ENCODE peak calls at places on chromosomes 5 and 9, in nine cellular contexts. W is IMR-90, J is adrenal gland, T is gastrocnemius medialis, O is PC-3, Y is neural progenitor cell, G is psoas muscle, K is fibroblast of pulmonary artery, F is AG04450. Z is an unnamed sample.

GRCh38 chr9:96075111-96075510 is 199.6 kb downstream of the ERCC6L2 start:
- DNase-seq in Y (no peak), G (no peak), K (no peak), O (peak), W (no peak), F (no peak), J (no peak), T (no peak), Z (no peak)

GRCh38 chr9:73050062-73050814 is 97.4 kb upstream of the ALDH1A1 start:
- DNase-seq in W (peak), O (no peak), F (no peak), G (no peak), J (no peak), Y (no peak), K (peak), T (no peak), Z (peak)

GRCh38 chr5:147935032-147935431 is 28.7 kb upstream of the C5orf46 start:
- DNase-seq in F (no peak), J (no peak), W (peak), G (no peak), T (no peak), Y (peak), O (peak), K (peak), Z (peak)

GRCh38 chr5:122971333-122971732 is 65.2 kb downstream of the PPIC start:
- DNase-seq in G (no peak), K (no peak), O (no peak), F (no peak), T (no peak), W (no peak), Y (no peak), J (no peak), Z (no peak)

GRCh38 chr9:70679845-70680244 is 265.4 kb upstream of the KLF9 start:
- DNase-seq in W (peak), F (no peak), G (no peak), J (no peak), K (peak), O (no peak), T (no peak), Y (no peak), Z (no peak)

GRCh38 chr5:149018909-149019443 is 43.9 kb downstream of the SH3TC2 start:
- DNase-seq in F (no peak), G (no peak), O (no peak), T (no peak), W (peak), K (peak), J (no peak), Y (no peak), Z (peak)

GRCh38 chr9:37293664-37294524 is 128.6 kb upstream of the GRHPR start:
- DNase-seq in F (no peak), J (no peak), Y (peak), K (peak), G (no peak), T (no peak), W (peak), O (no peak), Z (no peak)

GRCh38 chr5:151202381-151203139 is 21.3 kb downstream of the CCDC69 start:
- DNase-seq in F (no peak), O (peak), K (peak), Y (no peak), J (no peak), W (peak), T (no peak), G (no peak), Z (peak)

GRCh38 chr5:68406767-68407232 is 191.2 kb downstream of the PIK3R1 start:
- DNase-seq in J (no peak), G (no peak), T (no peak), K (no peak), O (peak), W (no peak), Y (no peak), F (no peak), Z (no peak)

GRCh38 chr9:18297532-18297872 is 176.5 kb upstream of the ADAMTSL1 start:
- DNase-seq in F (no peak), G (no peak), Y (peak), O (peak), J (no peak), W (no peak), T (no peak), K (no peak), Z (no peak)

GRCh38 chr5:141973871-141974595 is 5.1 kb downstream of the RNF14 start:
- DNase-seq in F (peak), W (peak), G (no peak), J (no peak), T (no peak), K (peak), Y (no peak), O (peak), Z (peak)

GRCh38 chr9:71984388-71985069 is 73.1 kb downstream of the C9orf85 start:
- DNase-seq in F (peak), G (peak), W (peak), K (peak), T (peak), O (peak), Y (no peak), J (no peak), Z (peak)

GRCh38 chr5:139481580-139482049 is 943 bp downstream of the STING1 start:
- DNase-seq in G (peak), F (no peak), T (no peak), K (peak), W (peak), Y (no peak), O (no peak), J (peak), Z (no peak)

GRCh38 chr5:133203317-133204305 is 151.8 kb downstream of the HSPA4 start:
- DNase-seq in J (no peak), K (no peak), O (no peak), F (no peak), Y (no peak), G (no peak), W (no peak), T (peak), Z (no peak)

GRCh38 chr9:91744114-91744513 is 205.9 kb downstream of the ROR2 start:
- DNase-seq in G (no peak), W (no peak), J (no peak), F (no peak), K (no peak), O (no peak), T (no peak), Y (no peak), Z (no peak)

GRCh38 chr9:91736311-91736710 is 213.7 kb downstream of the ROR2 start:
- DNase-seq in T (no peak), O (no peak), W (no peak), J (no peak), K (no peak), Y (no peak), G (no peak), F (no peak), Z (no peak)

GRCh38 chr9:91736898-91737601 is 213.0 kb downstream of the ROR2 start:
- DNase-seq in J (no peak), T (no peak), O (no peak), W (no peak), G (no peak), K (no peak), Y (no peak), F (no peak), Z (no peak)

GRCh38 chr9:91741529-91741928 is 208.5 kb downstream of the ROR2 start:
- DNase-seq in W (peak), K (peak), Y (no peak), O (peak), T (no peak), F (peak), J (peak), G (no peak), Z (peak)

GRCh38 chr9:91740713-91741112 is 209.3 kb downstream of the ROR2 start:
- DNase-seq in Y (no peak), W (peak), K (peak), G (no peak), F (peak), T (no peak), J (no peak), O (peak), Z (peak)
- TF ChIP-seq CTCF in Y (peak), W (peak), K (peak), G (no peak), F (peak), T (no peak), J (no peak), O (no peak), Z (peak)

GRCh38 chr9:76904661-76905457 is 1.1 kb downstream of the PRUNE2 start:
- DNase-seq in F (no peak), Y (no peak), G (no peak), O (no peak), W (no peak), T (no peak), J (no peak), K (no peak), Z (no peak)
- H3K4me3 ChIP-seq in F (no peak), Y (peak), G (peak), O (no peak), W (peak), T (peak), J (no peak), K (peak), Z (peak)

GRCh38 chr9:89911721-89912604 is 307.2 kb downstream of the GADD45G start:
- DNase-seq in W (peak), O (no peak), T (no peak), Y (no peak), K (no peak), J (no peak), G (no peak), F (no peak), Z (peak)
- TF ChIP-seq CTCF in W (no peak), O (no peak), T (no peak), Y (no peak), K (no peak), J (no peak), G (no peak), F (no peak), Z (no peak)

GRCh38 chr9:114397219-114397847 is 9.6 kb upstream of the AKNA start:
- DNase-seq in F (no peak), Y (no peak), W (no peak), J (no peak), K (no peak), T (no peak), O (no peak), G (no peak), Z (no peak)

GRCh38 chr9:114395768-114396167 is 8.0 kb upstream of the AKNA start:
- DNase-seq in T (no peak), J (no peak), W (no peak), F (no peak), G (no peak), O (no peak), K (no peak), Y (no peak), Z (no peak)

GRCh38 chr9:114396558-114397218 is 8.9 kb upstream of the AKNA start:
- DNase-seq in W (peak), T (no peak), J (no peak), F (peak), O (no peak), K (peak), Y (peak), G (no peak), Z (peak)

GRCh38 chr9:114394523-114395193 is 6.9 kb upstream of the AKNA start:
- DNase-seq in J (no peak), G (no peak), F (no peak), K (no peak), W (no peak), T (no peak), Y (no peak), O (no peak), Z (no peak)

GRCh38 chr9:114395196-114395595 is 7.4 kb upstream of the AKNA start:
- DNase-seq in T (no peak), J (no peak), G (no peak), F (no peak), K (no peak), W (no peak), Y (no peak), O (no peak), Z (no peak)
- H3K4me3 ChIP-seq in T (no peak), J (no peak), G (no peak), F (peak), K (no peak), W (no peak), Y (no peak), O (no peak), Z (no peak)

GRCh38 chr5:25544652-25545249 is 900.0 kb upstream of the CDH10 start:
- DNase-seq in T (no peak), Y (peak), J (peak), G (no peak), O (peak), K (peak), F (no peak), W (no peak), Z (peak)
- TF ChIP-seq CTCF in T (no peak), Y (peak), J (no peak), G (peak), O (peak), K (peak), F (no peak), W (no peak), Z (peak)

DNA sequence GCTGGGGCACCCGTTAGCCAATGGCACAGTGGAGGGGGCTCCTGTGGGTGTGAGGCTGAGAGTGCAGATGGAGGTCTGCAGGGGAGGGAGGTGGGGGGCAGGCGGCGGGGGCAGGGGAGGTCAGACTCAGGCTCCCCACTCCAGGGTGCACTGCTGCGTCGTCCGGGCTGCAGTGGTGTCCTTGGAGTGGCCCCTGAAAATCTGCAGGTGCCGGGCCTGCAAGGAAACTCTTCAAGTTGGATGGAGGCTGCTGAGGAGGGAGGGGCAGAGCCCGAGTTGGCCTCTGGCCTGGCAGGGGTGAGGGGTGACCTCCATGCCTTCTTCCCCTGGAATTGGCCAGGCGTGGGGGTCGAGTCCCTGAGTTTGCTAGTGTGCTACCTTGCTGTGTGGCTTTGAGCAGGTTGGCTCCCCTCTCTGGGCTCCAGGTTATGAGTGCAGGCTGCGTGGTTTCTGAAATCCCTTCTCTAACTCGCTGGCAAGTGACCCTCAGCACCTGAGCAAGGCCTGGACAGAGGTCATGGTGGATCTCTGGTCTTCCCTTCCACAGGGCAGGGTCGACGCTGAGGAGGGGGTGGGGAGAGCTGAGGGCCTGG is 877 bp downstream of the ADAMTSL2 start:
- DNase-seq in G (no peak), F (no peak), O (no peak), J (no peak), K (no peak), W (no peak), Y (no peak), T (no peak), Z (no peak)
- H3K4me3 ChIP-seq in G (peak), F (no peak), O (no peak), J (no peak), K (peak), W (no peak), Y (no peak), T (no peak), Z (no peak)

GRCh38 chr5:180198208-180198607 is 10.8 kb downstream of the RASGEF1C start:
- DNase-seq in G (no peak), F (no peak), Y (no peak), J (no peak), K (no peak), T (no peak), W (no peak), O (no peak), Z (no peak)
- TF ChIP-seq CTCF in G (no peak), F (no peak), Y (no peak), J (no peak), K (no peak), T (no peak), W (no peak), O (no peak), Z (no peak)

DNA sequence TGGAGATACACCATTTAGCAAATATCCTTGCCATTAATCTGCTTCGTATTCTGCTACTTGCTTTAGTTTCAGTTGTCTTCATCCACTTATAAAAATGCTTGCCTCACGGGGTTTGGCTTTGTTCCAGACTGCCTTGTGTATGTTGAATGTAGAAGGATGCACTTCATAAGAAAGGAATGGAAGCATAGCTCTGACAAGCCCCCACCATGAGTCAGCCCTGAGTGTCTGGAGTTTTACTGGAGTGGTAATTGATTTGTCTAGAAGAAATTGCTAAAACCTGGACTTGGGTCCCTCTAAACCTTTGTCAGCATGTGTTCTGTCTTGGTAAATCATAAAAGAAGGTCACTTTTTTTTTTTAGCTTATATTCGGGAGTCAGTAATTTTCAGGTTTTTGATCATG is 4.6 kb downstream of the TEX48 start:
- DNase-seq in O (peak), J (no peak), Y (no peak), T (no peak), K (peak), G (no peak), W (peak), F (peak), Z (peak)
- H3K4me3 ChIP-seq in O (no peak), J (no peak), Y (no peak), T (no peak), K (no peak), G (no peak), W (no peak), F (no peak), Z (no peak)

GRCh38 chr9:128498911-128499310 is 5.6 kb upstream of the GLE1 start:
- DNase-seq in F (no peak), O (no peak), T (no peak), Y (no peak), J (no peak), W (no peak), K (no peak), G (no peak), Z (no peak)

GRCh38 chr9:128499920-128500319 is 4.6 kb upstream of the GLE1 start:
- DNase-seq in T (no peak), J (no peak), G (no peak), W (no peak), F (no peak), Y (no peak), O (no peak), K (no peak), Z (no peak)

GRCh38 chr9:128505414-128505765 is 871 bp downstream of the GLE1 start:
- DNase-seq in W (peak), Y (no peak), K (peak), O (peak), J (no peak), F (no peak), G (no peak), T (no peak), Z (peak)

GRCh38 chr9:128503870-128504269 is 649 bp upstream of the GLE1 start:
- DNase-seq in T (no peak), K (peak), F (no peak), J (peak), W (no peak), O (no peak), G (no peak), Y (peak), Z (no peak)

DNA sequence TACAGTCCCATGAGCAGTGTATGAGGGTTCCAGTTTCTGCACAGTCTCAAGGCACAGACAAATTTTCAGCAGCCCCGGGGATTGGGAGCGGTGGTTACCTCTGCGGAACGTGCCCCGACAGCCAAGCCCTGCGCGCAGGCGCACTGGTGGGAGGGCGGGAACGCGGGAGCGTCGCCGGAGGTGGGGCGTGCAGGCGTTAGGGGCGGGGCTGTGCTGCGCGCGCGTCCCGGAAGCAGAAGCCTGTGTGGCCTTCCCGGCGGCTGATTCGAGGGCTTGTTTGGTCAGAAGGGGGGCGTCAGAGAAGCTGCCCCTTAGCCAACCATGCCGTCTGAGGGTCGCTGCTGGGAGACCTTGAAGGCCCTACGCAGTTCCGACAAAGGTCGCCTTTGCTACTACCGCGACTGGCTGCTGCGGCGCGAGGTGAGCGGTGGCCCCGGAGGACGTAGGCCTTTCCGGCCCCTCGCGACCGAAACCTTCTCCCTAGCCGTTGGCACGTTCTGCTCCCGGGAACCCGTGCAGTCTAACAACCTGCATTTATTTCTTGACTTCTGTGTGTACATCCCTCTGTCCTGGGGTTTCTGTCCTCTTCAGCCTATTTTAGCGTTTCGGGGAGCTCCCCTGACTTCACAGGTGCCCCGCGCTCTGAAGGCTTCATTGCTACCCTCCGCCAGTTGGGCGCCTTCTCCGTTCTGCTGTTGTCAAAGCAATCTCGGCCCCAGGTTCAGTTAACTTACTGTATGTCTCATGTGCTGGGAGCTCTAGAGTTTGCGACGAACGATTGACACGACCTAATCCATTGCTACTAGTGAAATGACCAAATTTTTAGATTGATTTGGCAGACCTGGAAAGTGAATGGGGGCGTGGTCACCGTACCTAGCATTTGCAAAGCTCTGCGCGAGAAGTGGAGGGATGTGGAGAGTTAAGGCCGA is at the start of gene GLE1:
- DNase-seq in J (peak), G (peak), W (peak), O (peak), T (peak), Y (peak), K (peak), F (peak), Z (peak)
- TF ChIP-seq CTCF in J (no peak), G (no peak), W (no peak), O (no peak), T (no peak), Y (no peak), K (no peak), F (no peak), Z (no peak)

GRCh38 chr5:143596500-143596820 is 193.0 kb upstream of the NR3C1 start:
- DNase-seq in K (no peak), T (no peak), J (no peak), G (no peak), F (no peak), O (no peak), W (no peak), Y (no peak), Z (no peak)

GRCh38 chr5:143594913-143595818 is 191.7 kb upstream of the NR3C1 start:
- DNase-seq in W (peak), J (no peak), F (no peak), G (no peak), K (peak), O (peak), T (no peak), Y (no peak), Z (peak)

GRCh38 chr5:143592648-143593047 is 189.2 kb upstream of the NR3C1 start:
- DNase-seq in F (no peak), Y (no peak), T (no peak), W (peak), O (no peak), G (no peak), K (peak), J (peak), Z (no peak)

GRCh38 chr5:143596824-143597223 is 193.3 kb upstream of the NR3C1 start:
- DNase-seq in W (no peak), K (no peak), O (no peak), F (no peak), G (no peak), Y (no peak), T (no peak), J (no peak), Z (no peak)

GRCh38 chr5:143593723-143594122 is 190.2 kb upstream of the NR3C1 start:
- DNase-seq in T (no peak), Y (no peak), K (no peak), W (no peak), G (no peak), F (no peak), O (no peak), J (no peak), Z (no peak)
- H3K4me3 ChIP-seq in T (no peak), Y (no peak), K (no peak), W (no peak), G (no peak), F (no peak), O (no peak), J (no peak), Z (no peak)